ENCODE peak calls at places on chromosome 9, in five cellular contexts. One of them, this sample, is unnamed.
A peak's percentile ranks its signal among the peaks of the same experiment; 100 is the strongest.

GRCh38 chr9:76756273-76756650 is 8.0 kb upstream of the PCA3 start:
- DNase-seq in MV-4-11: peak; percentile 68
- DNase-seq in Peyer's patch: no peak
- DNase-seq in tibial nerve: peak; percentile 12
- DNase-seq in NCI-H345: peak; percentile 80
- DNase-seq in this sample: peak; percentile 78

GRCh38 chr9:97906236-97906831 is 16.0 kb downstream of the TRMO start:
- DNase-seq in MV-4-11: peak; percentile 69
- DNase-seq in Peyer's patch: no peak
- DNase-seq in tibial nerve: no peak
- DNase-seq in NCI-H345: no peak
- DNase-seq in this sample: no peak

GRCh38 chr9:105385372-105385985 is 62.4 kb upstream of the FSD1L start:
- DNase-seq in MV-4-11: peak; percentile 74
- DNase-seq in Peyer's patch: peak; percentile 35
- DNase-seq in tibial nerve: peak; percentile 52
- DNase-seq in NCI-H345: no peak
- DNase-seq in this sample: no peak

GRCh38 chr9:132199056-132199455 is 37.2 kb downstream of the NTNG2 start:
- DNase-seq in MV-4-11: no peak
- DNase-seq in Peyer's patch: no peak
- DNase-seq in tibial nerve: no peak
- DNase-seq in NCI-H345: no peak
- DNase-seq in this sample: no peak

GRCh38 chr9:125329978-125330377 is 68.4 kb downstream of the GAPVD1 start:
- DNase-seq in MV-4-11: no peak
- DNase-seq in Peyer's patch: no peak
- DNase-seq in tibial nerve: no peak
- DNase-seq in NCI-H345: no peak
- DNase-seq in this sample: no peak

GRCh38 chr9:76576344-76576743 is 117.4 kb downstream of the GCNT1 start:
- DNase-seq in MV-4-11: peak; percentile 99
- DNase-seq in Peyer's patch: peak; percentile 53
- DNase-seq in tibial nerve: no peak
- DNase-seq in NCI-H345: no peak
- DNase-seq in this sample: no peak

GRCh38 chr9:2418619-2419018 is 203.0 kb upstream of the VLDLR start:
- DNase-seq in MV-4-11: peak; percentile 31
- DNase-seq in Peyer's patch: no peak
- DNase-seq in tibial nerve: no peak
- DNase-seq in NCI-H345: peak; percentile 78
- DNase-seq in this sample: peak; percentile 46

GRCh38 chr9:122186301-122186700 is 26.6 kb downstream of the MORN5 start:
- DNase-seq in MV-4-11: no peak
- DNase-seq in Peyer's patch: no peak
- DNase-seq in tibial nerve: no peak
- DNase-seq in NCI-H345: no peak
- DNase-seq in this sample: no peak

GRCh38 chr9:109182940-109183798 is 16.1 kb upstream of the FRRS1L start:
- DNase-seq in MV-4-11: no peak
- DNase-seq in Peyer's patch: no peak
- DNase-seq in tibial nerve: no peak
- DNase-seq in NCI-H345: no peak
- DNase-seq in this sample: peak; percentile 19

GRCh38 chr9:130532426-130532825 is 47.0 kb upstream of the FUBP3 start:
- DNase-seq in MV-4-11: no peak
- DNase-seq in Peyer's patch: no peak
- DNase-seq in tibial nerve: no peak
- DNase-seq in NCI-H345: no peak
- DNase-seq in this sample: no peak

GRCh38 chr9:76655970-76656369 is 108.3 kb upstream of the PCA3 start:
- DNase-seq in MV-4-11: no peak
- DNase-seq in Peyer's patch: no peak
- DNase-seq in tibial nerve: no peak
- DNase-seq in NCI-H345: no peak
- DNase-seq in this sample: no peak

GRCh38 chr9:134444040-134444315 is 117.7 kb downstream of the RXRA start:
- DNase-seq in MV-4-11: no peak
- DNase-seq in Peyer's patch: no peak
- DNase-seq in tibial nerve: no peak
- DNase-seq in NCI-H345: no peak
- DNase-seq in this sample: no peak